ENCODE peak calls at places on chromosomes 16 and 17, in five cellular contexts. L is HCT116, K is neural progenitor cell, G is GM23248, M is PC-3. H is an unnamed sample.

GRCh38 chr16:53357208-53357586 is 77.1 kb upstream of the RBL2 start:
- DNase-seq in L (no peak), K (no peak), G (no peak), M (no peak), H (no peak)

GRCh38 chr17:41972571-41973411 is 6.2 kb downstream of the CNP start:
- DNase-seq in L (no peak), K (no peak), G (no peak), M (peak), H (no peak)

GRCh38 chr16:19138601-19139000 is 24.8 kb downstream of the ITPRIPL2 start:
- DNase-seq in L (no peak), K (no peak), G (peak), M (peak), H (no peak)

GRCh38 chr17:8889458-8890210 is 22.2 kb upstream of the PIK3R6 start:
- DNase-seq in L (no peak), K (no peak), G (no peak), M (no peak), H (no peak)

GRCh38 chr16:58448890-58449289 is 51.1 kb upstream of the NDRG4 start:
- DNase-seq in L (no peak), K (no peak), G (no peak), M (no peak), H (no peak)

GRCh38 chr17:21005367-21005766 is 37.4 kb downstream of the USP22 start:
- DNase-seq in L (no peak), K (no peak), G (no peak), M (no peak), H (no peak)

GRCh38 chr16:56671706-56672105 is 2.1 kb downstream of the MT1H start:
- DNase-seq in L (no peak), K (no peak), G (peak), M (peak), H (no peak)

GRCh38 chr17:79320331-79320730 is 245.7 kb downstream of the ENGASE start:
- DNase-seq in L (no peak), K (no peak), G (no peak), M (no peak), H (no peak)

GRCh38 chr16:71507061-71507460 is 17.9 kb upstream of the ZNF19 start:
- DNase-seq in L (no peak), K (no peak), G (no peak), M (no peak), H (no peak)

GRCh38 chr16:51168755-51169154 is 17.7 kb upstream of the SALL1 start:
- DNase-seq in L (no peak), K (no peak), G (no peak), M (no peak), H (no peak)

GRCh38 chr17:73088561-73088960 is 3.9 kb downstream of the SLC39A11 start:
- DNase-seq in L (no peak), K (no peak), G (no peak), M (no peak), H (no peak)

GRCh38 chr17:17740627-17741237 is 59.5 kb downstream of the RAI1 start:
- DNase-seq in L (no peak), K (no peak), G (no peak), M (no peak), H (no peak)

GRCh38 chr16:83402969-83403368 is 404.8 kb upstream of the HSBP1 start:
- DNase-seq in L (no peak), K (no peak), G (peak), M (no peak), H (no peak)

GRCh38 chr16:12750554-12750918 is 53.2 kb downstream of the CPPED1 start:
- DNase-seq in L (no peak), K (no peak), G (no peak), M (no peak), H (no peak)

GRCh38 chr17:39927928-39928867 is 666 bp downstream of the LRRC3C start:
- DNase-seq in L (no peak), K (peak), G (peak), M (no peak), H (peak)

GRCh38 chr17:45246338-45246737 is 15.6 kb downstream of the SPATA32 start:
- DNase-seq in L (no peak), K (no peak), G (no peak), M (no peak), H (no peak)

GRCh38 chr16:9499921-9500593 is 408.6 kb downstream of the HAPSTR1 start:
- DNase-seq in L (no peak), K (peak), G (no peak), M (no peak), H (no peak)

GRCh38 chr16:2471653-2472487 is 773 bp downstream of the NTN3 start:
- DNase-seq in L (no peak), K (peak), G (no peak), M (no peak), H (no peak)

GRCh38 chr16:82263456-82264159 is 93.6 kb upstream of the MPHOSPH6 start:
- DNase-seq in L (peak), K (peak), G (peak), M (peak), H (peak)

DNA sequence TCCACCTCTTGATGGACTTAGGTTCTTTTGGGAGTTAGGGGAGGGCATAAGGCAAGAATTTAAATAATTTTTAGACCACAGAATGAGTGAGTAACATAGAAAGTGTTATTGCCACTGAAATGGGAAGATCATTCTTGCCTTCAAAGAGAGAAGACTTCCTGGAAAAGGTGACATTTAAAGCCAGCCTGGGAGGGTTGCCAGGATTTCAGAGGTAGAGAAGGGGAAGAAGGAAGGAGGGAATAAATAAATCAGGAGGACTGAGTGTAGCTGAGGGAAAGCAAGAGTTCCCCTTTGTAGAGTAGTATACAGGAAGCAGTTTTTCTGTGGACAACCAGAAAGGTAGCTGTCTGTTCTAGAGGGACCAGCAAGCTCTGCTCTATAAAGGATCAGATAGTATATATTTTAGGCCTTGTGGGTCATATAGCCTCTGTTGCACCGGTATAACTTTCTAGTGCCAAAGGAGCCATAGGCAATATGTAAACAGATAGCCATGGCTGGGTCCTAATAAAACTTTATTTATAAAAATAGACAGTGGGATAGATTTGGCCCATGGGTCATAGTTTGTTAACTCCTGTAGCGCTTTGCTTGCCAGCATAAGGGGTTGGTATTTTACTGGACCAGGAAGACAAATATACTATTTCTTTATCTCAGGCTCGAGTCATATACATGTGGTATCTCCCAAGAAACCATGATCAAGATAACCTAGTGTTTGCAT is 147.2 kb upstream of the CACNG5 start:
- DNase-seq in L (no peak), K (no peak), G (no peak), M (no peak), H (no peak)
- H3K9ac ChIP-seq in L (no peak), K (no peak), G (no peak), M (no peak), H (no peak)

GRCh38 chr17:49575524-49576120 is at the start of gene NXPH3:
- DNase-seq in L (no peak), K (peak), G (peak), M (peak), H (peak)
- TF ChIP-seq EZH2phosphoT487 in L (no peak), K (no peak), G (no peak), M (no peak), H (no peak)

GRCh38 chr17:76343106-76343505 is 10.6 kb downstream of the PRPSAP1 start:
- DNase-seq in L (no peak), K (no peak), G (no peak), M (no peak), H (no peak)
- H3K9ac ChIP-seq in L (no peak), K (no peak), G (no peak), M (no peak), H (no peak)

GRCh38 chr16:35908152-35908551 is 2448.7 kb downstream of the TP53TG3F start:
- DNase-seq in L (no peak), K (no peak), G (no peak), M (no peak), H (no peak)

GRCh38 chr16:35909351-35909954 is 2450.0 kb downstream of the TP53TG3F start:
- DNase-seq in L (no peak), K (no peak), G (no peak), M (no peak), H (no peak)

GRCh38 chr16:35908942-35909341 is 2449.5 kb downstream of the TP53TG3F start:
- DNase-seq in L (peak), K (no peak), G (no peak), M (no peak), H (no peak)

GRCh38 chr16:35910409-35910808 is 2451.0 kb downstream of the TP53TG3F start:
- DNase-seq in L (no peak), K (no peak), G (no peak), M (no peak), H (no peak)

DNA sequence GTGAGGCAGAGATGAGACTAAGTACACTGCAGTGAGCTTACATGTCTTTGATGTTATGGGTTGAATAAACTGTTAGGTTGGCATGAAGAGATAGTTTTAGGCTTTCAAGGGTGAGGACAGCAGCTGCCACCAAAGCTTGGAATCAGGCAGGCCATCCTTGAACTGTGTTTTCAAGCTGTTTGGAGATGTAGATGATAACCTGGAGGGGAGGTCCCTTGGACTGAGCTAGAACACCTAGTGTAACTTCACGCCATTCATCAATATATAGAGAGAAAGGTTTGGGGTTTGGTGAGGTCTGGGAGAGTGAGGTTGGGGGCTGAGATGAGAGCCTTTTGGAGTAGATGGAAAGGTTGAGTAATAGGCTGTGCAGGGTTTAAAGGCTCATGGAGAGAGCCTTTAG is 2447.0 kb downstream of the TP53TG3F start:
- DNase-seq in L (no peak), K (no peak), G (no peak), M (no peak), H (no peak)
- TF ChIP-seq EZH2phosphoT487 in L (no peak), K (no peak), G (no peak), M (no peak), H (no peak)

GRCh38 chr16:27332105-27332504 is 18.3 kb downstream of the IL4R start:
- DNase-seq in L (no peak), K (no peak), G (no peak), M (no peak), H (no peak)

GRCh38 chr16:27333104-27333503 is 19.3 kb downstream of the IL4R start:
- DNase-seq in L (no peak), K (no peak), G (no peak), M (no peak), H (no peak)

GRCh38 chr16:27334874-27335273 is 21.1 kb downstream of the IL4R start:
- DNase-seq in L (no peak), K (no peak), G (no peak), M (no peak), H (no peak)

GRCh38 chr16:27334192-27334764 is 20.5 kb downstream of the IL4R start:
- DNase-seq in L (no peak), K (no peak), G (no peak), M (no peak), H (no peak)

DNA sequence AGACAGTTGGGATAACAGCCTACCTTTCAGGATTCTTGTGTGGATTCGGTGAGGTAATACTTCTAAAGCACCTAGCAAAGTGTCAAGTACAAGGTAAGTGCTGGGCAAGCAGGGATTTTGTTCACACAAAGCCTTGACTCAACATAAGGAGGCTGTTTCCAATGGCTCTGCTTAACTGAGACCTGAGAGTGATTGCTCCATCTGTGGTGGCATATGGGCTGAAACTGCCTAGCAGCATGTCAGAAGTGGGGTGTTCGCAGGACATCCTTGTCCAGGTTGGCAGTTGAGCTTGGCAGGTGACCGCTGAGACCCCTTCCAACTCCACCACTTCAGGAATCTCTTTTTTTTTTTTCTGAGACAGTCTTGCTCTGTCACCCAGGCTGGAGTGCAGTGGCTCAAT is 19.8 kb downstream of the IL4R start:
- DNase-seq in L (no peak), K (no peak), G (no peak), M (no peak), H (no peak)
- H3K9ac ChIP-seq in L (no peak), K (no peak), G (no peak), M (no peak), H (no peak)

GRCh38 chr16:89133457-89134127 is 38.0 kb upstream of the CDH15 start:
- DNase-seq in L (no peak), K (no peak), G (no peak), M (no peak), H (no peak)
- TF ChIP-seq EZH2phosphoT487 in L (no peak), K (no peak), G (no peak), M (no peak), H (no peak)

GRCh38 chr17:75503976-75504346 is 11.4 kb downstream of the CASKIN2 start:
- DNase-seq in L (no peak), K (no peak), G (no peak), M (no peak), H (no peak)

GRCh38 chr17:75506134-75506533 is 9.2 kb downstream of the CASKIN2 start:
- DNase-seq in L (no peak), K (no peak), G (no peak), M (no peak), H (no peak)

GRCh38 chr17:75504347-75505151 is 10.8 kb downstream of the CASKIN2 start:
- DNase-seq in L (no peak), K (peak), G (peak), M (peak), H (peak)

GRCh38 chr17:75505640-75506039 is 9.7 kb downstream of the CASKIN2 start:
- DNase-seq in L (no peak), K (no peak), G (no peak), M (no peak), H (no peak)

GRCh38 chr17:75505152-75505409 is 10.3 kb downstream of the CASKIN2 start:
- DNase-seq in L (no peak), K (no peak), G (no peak), M (no peak), H (no peak)
- H3K9ac ChIP-seq in L (no peak), K (no peak), G (no peak), M (no peak), H (no peak)

H was measured in MM.1S.